ENCODE peak calls at places on chromosome 5, in six cellular contexts. One of them, this sample, is unnamed.

GRCh38 chr5:25516136-25516535 is 871.4 kb upstream of the CDH10 start:
- DNase-seq in GM23248: no peak
- DNase-seq in mesendoderm: no peak
- DNase-seq in neuronal stem cell: no peak
- DNase-seq in astrocyte of the spinal cord: no peak
- DNase-seq in heart right ventricle: no peak
- DNase-seq in this sample: no peak

GRCh38 chr5:108451269-108451668 is 69.4 kb upstream of the FBXL17 start:
- DNase-seq in GM23248: peak
- DNase-seq in mesendoderm: no peak
- DNase-seq in neuronal stem cell: no peak
- DNase-seq in astrocyte of the spinal cord: no peak
- DNase-seq in heart right ventricle: no peak
- DNase-seq in this sample: no peak

GRCh38 chr5:136729901-136730355 is 364.6 kb upstream of the TRPC7 start:
- DNase-seq in GM23248: peak
- DNase-seq in mesendoderm: no peak
- DNase-seq in neuronal stem cell: no peak
- DNase-seq in astrocyte of the spinal cord: peak
- DNase-seq in heart right ventricle: no peak
- DNase-seq in this sample: no peak

GRCh38 chr5:94690778-94691177 is 72.3 kb downstream of the SLF1 start:
- DNase-seq in GM23248: no peak
- DNase-seq in mesendoderm: no peak
- DNase-seq in neuronal stem cell: no peak
- DNase-seq in astrocyte of the spinal cord: peak
- DNase-seq in heart right ventricle: no peak
- DNase-seq in this sample: no peak

GRCh38 chr5:94407023-94407422 is 211.4 kb downstream of the KIAA0825 start:
- DNase-seq in GM23248: no peak
- DNase-seq in mesendoderm: no peak
- DNase-seq in neuronal stem cell: no peak
- DNase-seq in astrocyte of the spinal cord: no peak
- DNase-seq in heart right ventricle: no peak
- DNase-seq in this sample: no peak

GRCh38 chr5:82178378-82178777 is 99.8 kb downstream of the RPS23 start:
- DNase-seq in GM23248: no peak
- DNase-seq in mesendoderm: no peak
- DNase-seq in neuronal stem cell: no peak
- DNase-seq in astrocyte of the spinal cord: no peak
- DNase-seq in heart right ventricle: no peak
- DNase-seq in this sample: no peak

GRCh38 chr5:78803386-78803785 is 154.8 kb upstream of the LHFPL2 start:
- DNase-seq in GM23248: peak
- DNase-seq in mesendoderm: no peak
- DNase-seq in neuronal stem cell: no peak
- DNase-seq in astrocyte of the spinal cord: no peak
- DNase-seq in heart right ventricle: peak
- DNase-seq in this sample: peak

GRCh38 chr5:31823477-31823876 is 184.5 kb downstream of the PDZD2 start:
- DNase-seq in GM23248: no peak
- DNase-seq in mesendoderm: peak
- DNase-seq in neuronal stem cell: no peak
- DNase-seq in astrocyte of the spinal cord: no peak
- DNase-seq in heart right ventricle: no peak
- DNase-seq in this sample: no peak

GRCh38 chr5:34523382-34523716 is 132.8 kb upstream of the RAI14 start:
- DNase-seq in GM23248: no peak
- DNase-seq in mesendoderm: no peak
- DNase-seq in neuronal stem cell: no peak
- DNase-seq in astrocyte of the spinal cord: no peak
- DNase-seq in heart right ventricle: no peak
- DNase-seq in this sample: no peak

GRCh38 chr5:170597876-170598275 is 94.1 kb downstream of the KCNIP1 start:
- DNase-seq in GM23248: peak
- DNase-seq in mesendoderm: no peak
- DNase-seq in neuronal stem cell: no peak
- DNase-seq in astrocyte of the spinal cord: peak
- DNase-seq in heart right ventricle: no peak
- DNase-seq in this sample: no peak

GRCh38 chr5:172797800-172798199 is 26.8 kb upstream of the DUSP1 start:
- DNase-seq in GM23248: peak
- DNase-seq in mesendoderm: no peak
- DNase-seq in neuronal stem cell: no peak
- DNase-seq in astrocyte of the spinal cord: no peak
- DNase-seq in heart right ventricle: no peak
- DNase-seq in this sample: no peak

GRCh38 chr5:149079883-149080282 is 17.0 kb upstream of the SH3TC2 start:
- DNase-seq in GM23248: no peak
- DNase-seq in mesendoderm: peak
- DNase-seq in neuronal stem cell: no peak
- DNase-seq in astrocyte of the spinal cord: no peak
- DNase-seq in heart right ventricle: no peak
- DNase-seq in this sample: no peak

GRCh38 chr5:18305288-18305899 is 671.1 kb downstream of the TAF11L14 start:
- DNase-seq in GM23248: peak
- DNase-seq in mesendoderm: peak
- DNase-seq in neuronal stem cell: peak
- DNase-seq in astrocyte of the spinal cord: peak
- DNase-seq in heart right ventricle: no peak
- DNase-seq in this sample: no peak

GRCh38 chr5:64794053-64794770 is 25.5 kb downstream of the CWC27 start:
- DNase-seq in GM23248: no peak
- DNase-seq in mesendoderm: no peak
- DNase-seq in neuronal stem cell: no peak
- DNase-seq in astrocyte of the spinal cord: no peak
- DNase-seq in heart right ventricle: no peak
- DNase-seq in this sample: no peak

GRCh38 chr5:155101697-155102096 is 88.1 kb downstream of the KIF4B start:
- DNase-seq in GM23248: no peak
- DNase-seq in mesendoderm: no peak
- DNase-seq in neuronal stem cell: no peak
- DNase-seq in astrocyte of the spinal cord: no peak
- DNase-seq in heart right ventricle: no peak
- DNase-seq in this sample: no peak

GRCh38 chr5:40436535-40437237 is 243.0 kb upstream of the PTGER4 start:
- DNase-seq in GM23248: no peak
- DNase-seq in mesendoderm: no peak
- DNase-seq in neuronal stem cell: no peak
- DNase-seq in astrocyte of the spinal cord: no peak
- DNase-seq in heart right ventricle: no peak
- DNase-seq in this sample: no peak

DNA sequence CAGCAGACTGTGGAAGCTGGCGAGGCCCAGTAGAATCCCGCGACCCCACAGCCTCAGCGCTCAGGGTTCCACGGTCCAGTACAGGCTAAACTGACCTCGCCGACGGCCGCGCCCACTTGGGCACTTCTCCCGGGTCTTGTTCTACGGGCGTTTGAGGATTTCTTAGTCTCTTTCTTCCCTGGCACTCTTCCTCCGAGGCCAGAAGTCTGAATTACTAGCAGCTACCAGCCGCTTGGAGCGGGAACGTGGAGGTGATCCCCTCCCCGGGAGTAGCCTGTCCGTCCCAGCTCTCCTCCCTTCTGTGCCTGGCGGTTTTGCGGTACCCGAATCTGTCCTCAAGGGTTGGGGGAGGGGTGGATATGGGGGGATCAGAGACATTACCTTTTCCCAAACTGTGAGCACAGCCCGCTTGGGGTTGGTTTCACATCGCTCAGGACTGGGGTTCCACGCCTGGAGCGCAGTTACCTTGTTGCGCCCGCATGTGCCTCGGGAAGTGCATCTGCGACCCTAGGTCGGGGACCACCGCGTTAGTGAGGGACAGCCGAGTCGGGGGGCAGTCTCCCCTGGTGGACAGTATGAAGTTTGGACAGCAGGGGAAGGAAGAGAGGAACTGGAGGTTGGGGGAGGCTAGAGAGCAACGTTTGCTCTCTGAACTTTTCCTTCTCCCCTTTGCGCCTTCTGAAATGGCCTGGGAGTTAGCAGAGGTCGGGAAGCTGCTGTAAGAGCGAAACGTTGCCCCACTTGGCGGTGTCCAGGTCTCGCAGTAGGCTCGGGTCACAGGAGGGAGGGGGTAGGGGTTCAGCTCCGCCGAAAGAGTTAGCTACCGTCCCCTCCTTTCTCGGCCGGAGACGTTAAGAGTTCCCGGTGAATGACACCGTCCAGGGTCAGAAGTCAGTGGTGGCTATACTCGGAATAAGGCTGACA is 190.8 kb downstream of the MEF2C start:
- DNase-seq in GM23248: peak
- DNase-seq in mesendoderm: peak
- DNase-seq in neuronal stem cell: no peak
- DNase-seq in astrocyte of the spinal cord: peak
- DNase-seq in heart right ventricle: no peak
- DNase-seq in this sample: no peak
- H3K4me3 ChIP-seq in GM23248: peak
- H3K4me3 ChIP-seq in mesendoderm: no peak
- H3K4me3 ChIP-seq in neuronal stem cell: no peak
- H3K4me3 ChIP-seq in astrocyte of the spinal cord: peak
- H3K4me3 ChIP-seq in heart right ventricle: no peak
- H3K4me3 ChIP-seq in this sample: no peak

GRCh38 chr5:126970517-126971017 is 59.8 kb downstream of the MARCHF3 start:
- DNase-seq in GM23248: peak
- DNase-seq in mesendoderm: no peak
- DNase-seq in neuronal stem cell: no peak
- DNase-seq in astrocyte of the spinal cord: peak
- DNase-seq in heart right ventricle: no peak
- DNase-seq in this sample: no peak
- H3K4me3 ChIP-seq in GM23248: no peak
- H3K4me3 ChIP-seq in mesendoderm: no peak
- H3K4me3 ChIP-seq in neuronal stem cell: no peak
- H3K4me3 ChIP-seq in astrocyte of the spinal cord: no peak
- H3K4me3 ChIP-seq in heart right ventricle: no peak
- H3K4me3 ChIP-seq in this sample: no peak

DNA sequence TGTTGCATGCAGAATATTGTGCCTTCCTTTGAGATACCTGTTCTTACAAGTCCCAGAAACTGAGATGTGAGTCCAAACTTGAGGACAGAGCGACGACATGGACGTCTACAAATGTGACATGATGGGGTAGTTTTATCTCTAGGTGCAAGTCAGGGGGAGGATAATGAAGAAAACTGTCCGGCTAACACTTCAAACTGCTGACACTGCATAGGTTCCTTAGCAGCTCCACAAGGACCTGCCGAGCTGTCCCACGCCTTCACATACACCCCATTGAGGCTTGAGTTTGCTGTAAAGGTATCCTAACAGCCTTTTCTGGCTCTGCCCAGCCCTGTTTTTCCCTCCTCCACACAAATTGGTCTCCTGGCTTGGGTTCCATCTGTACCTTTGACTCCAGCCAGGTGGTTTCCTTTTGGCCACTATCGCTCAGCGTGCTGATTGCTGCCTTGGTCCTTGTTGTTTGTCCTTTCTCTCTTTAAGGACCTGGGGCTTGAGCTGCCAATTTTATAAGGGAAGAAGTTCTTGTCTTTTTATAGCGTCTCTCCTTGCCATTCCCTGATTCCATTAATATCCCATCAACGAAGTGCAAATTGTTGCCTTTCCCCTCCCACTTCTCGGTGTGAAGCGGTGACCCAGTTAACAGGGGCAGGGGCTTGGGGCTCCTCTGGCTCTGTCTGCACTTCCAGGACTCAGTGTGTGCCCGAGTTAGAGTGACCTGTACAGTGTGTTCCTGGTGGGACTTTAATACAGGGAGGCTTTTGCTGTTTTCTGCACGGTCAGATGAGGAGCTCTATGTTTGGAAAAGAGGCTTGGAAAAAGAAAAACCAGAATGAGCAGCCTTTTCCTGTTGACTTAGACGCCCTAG is 100.3 kb downstream of the PCSK1 start:
- DNase-seq in GM23248: no peak
- DNase-seq in mesendoderm: no peak
- DNase-seq in neuronal stem cell: no peak
- DNase-seq in astrocyte of the spinal cord: no peak
- DNase-seq in heart right ventricle: no peak
- DNase-seq in this sample: no peak
- H3K4me3 ChIP-seq in GM23248: no peak
- H3K4me3 ChIP-seq in mesendoderm: no peak
- H3K4me3 ChIP-seq in neuronal stem cell: no peak
- H3K4me3 ChIP-seq in astrocyte of the spinal cord: no peak
- H3K4me3 ChIP-seq in heart right ventricle: no peak
- H3K4me3 ChIP-seq in this sample: no peak

DNA sequence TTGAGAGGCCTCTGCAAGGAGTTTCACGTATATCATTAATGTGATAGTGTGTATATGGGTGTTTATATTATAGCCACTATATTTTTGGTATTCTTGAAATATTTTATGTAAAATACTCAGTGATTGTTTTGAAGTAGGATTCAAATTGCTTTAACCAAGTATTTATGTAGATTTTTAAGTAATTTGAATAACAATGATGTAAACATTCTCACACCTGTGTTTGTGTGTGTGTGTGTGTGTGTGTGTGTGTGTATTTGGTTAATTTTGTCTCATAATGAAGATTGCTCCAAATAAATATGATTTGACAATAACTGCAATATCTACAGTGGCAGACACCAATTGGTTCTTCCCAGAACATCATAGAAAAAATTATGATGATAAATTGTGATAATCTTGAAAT is 293.4 kb downstream of the CD180 start:
- DNase-seq in GM23248: no peak
- DNase-seq in mesendoderm: no peak
- DNase-seq in neuronal stem cell: no peak
- DNase-seq in astrocyte of the spinal cord: no peak
- DNase-seq in heart right ventricle: no peak
- DNase-seq in this sample: no peak
- H3K4me3 ChIP-seq in GM23248: no peak
- H3K4me3 ChIP-seq in mesendoderm: no peak
- H3K4me3 ChIP-seq in neuronal stem cell: no peak
- H3K4me3 ChIP-seq in astrocyte of the spinal cord: no peak
- H3K4me3 ChIP-seq in heart right ventricle: no peak
- H3K4me3 ChIP-seq in this sample: no peak

GRCh38 chr5:139654464-139654863 is 6.3 kb downstream of the CXXC5 start:
- DNase-seq in GM23248: no peak
- DNase-seq in mesendoderm: no peak
- DNase-seq in neuronal stem cell: no peak
- DNase-seq in astrocyte of the spinal cord: no peak
- DNase-seq in heart right ventricle: no peak
- DNase-seq in this sample: no peak
- H3K4me3 ChIP-seq in GM23248: no peak
- H3K4me3 ChIP-seq in mesendoderm: no peak
- H3K4me3 ChIP-seq in neuronal stem cell: no peak
- H3K4me3 ChIP-seq in astrocyte of the spinal cord: no peak
- H3K4me3 ChIP-seq in heart right ventricle: no peak
- H3K4me3 ChIP-seq in this sample: no peak